ENCODE peak calls at places on chromosomes 3 and 15, in seven cellular contexts. P is AG08395; W is CD4-positive, alpha-beta T cell; J is activated naive CD4-positive, alpha-beta T cell; U is stimulated activated CD4-positive, alpha-beta T cell treated with anti-CD3 and anti-CD28 coated beads, TNF-alpha, amount 100 ng/mL, for 4 hours; R is HS-27A; N is IMR-90. E is an unnamed sample.
A peak's percentile ranks its signal among the peaks of the same experiment; 100 is the strongest.

GRCh38 chr3:22729981-22730380 is 473.1 kb upstream of the UBE2E2 start:
- DNase-seq in P (no peak), R (no peak), J (no peak), W (no peak), N (peak; percentile 0), U (no peak), E (no peak)

GRCh38 chr15:98063871-98064270 is 103.4 kb downstream of the ARRDC4 start:
- DNase-seq in U (no peak), N (no peak), W (no peak), P (no peak), R (no peak), J (no peak), E (no peak)

GRCh38 chr3:124277516-124277890 is 285.6 kb upstream of the ROPN1 start:
- DNase-seq in N (peak; percentile 22), P (peak; percentile 26), R (no peak), U (no peak), W (no peak), J (no peak), E (no peak)

GRCh38 chr3:42306499-42306898 is 40.5 kb upstream of the CCK start:
- DNase-seq in P (no peak), J (no peak), W (no peak), N (no peak), U (no peak), R (no peak), E (no peak)

GRCh38 chr3:130424837-130425236 is 79.4 kb downstream of the COL6A5 start:
- DNase-seq in U (no peak), W (no peak), N (no peak), R (no peak), J (no peak), P (no peak), E (no peak)

GRCh38 chr15:85480923-85481322 is 100.5 kb downstream of the AKAP13 start:
- DNase-seq in W (no peak), J (no peak), U (no peak), P (no peak), N (no peak), R (no peak), E (no peak)

GRCh38 chr15:99708563-99708962 is 24.7 kb downstream of the LYSMD4 start:
- DNase-seq in R (peak; percentile 79), W (no peak), P (peak; percentile 86), J (no peak), U (no peak), N (peak; percentile 91), E (no peak)

GRCh38 chr3:190497809-190498208 is 16.1 kb upstream of the IL1RAP start:
- DNase-seq in W (no peak), P (no peak), R (no peak), J (no peak), N (no peak), U (no peak), E (no peak)

GRCh38 chr3:3851621-3852323 is 52.5 kb downstream of the LRRN1 start:
- DNase-seq in U (no peak), R (no peak), N (no peak), P (no peak), W (no peak), J (no peak), E (no peak)

GRCh38 chr15:74958320-74958907 is 1.8 kb upstream of the RPP25 start:
- DNase-seq in U (no peak), W (no peak), R (no peak), N (no peak), J (no peak), P (peak; percentile 67), E (no peak)

GRCh38 chr3:197352382-197352781 is 54.0 kb upstream of the DLG1 start:
- DNase-seq in U (no peak), W (no peak), J (no peak), P (peak; percentile 84), N (peak; percentile 69), R (no peak), E (no peak)

GRCh38 chr15:70647396-70647795 is 116.0 kb downstream of the UACA start:
- DNase-seq in R (no peak), U (no peak), N (no peak), P (no peak), J (no peak), W (no peak), E (no peak)

GRCh38 chr3:12656193-12656592 is 7.7 kb downstream of the RAF1 start:
- DNase-seq in R (no peak), N (no peak), P (no peak), J (no peak), U (no peak), W (no peak), E (no peak)

GRCh38 chr15:79408041-79408440 is 24.1 kb upstream of the MINAR1 start:
- DNase-seq in N (no peak), R (no peak), J (no peak), P (no peak), U (no peak), W (no peak), E (no peak)

GRCh38 chr3:128563439-128563838 is 70.4 kb upstream of the GATA2 start:
- DNase-seq in P (no peak), J (no peak), U (no peak), N (no peak), R (no peak), W (no peak), E (no peak)

GRCh38 chr15:90481023-90481422 is 48.7 kb upstream of the CRTC3 start:
- DNase-seq in U (no peak), N (no peak), R (no peak), P (no peak), W (no peak), J (no peak), E (no peak)

GRCh38 chr15:30859091-30859874 is 44.4 kb upstream of the FAN1 start:
- DNase-seq in W (no peak), U (no peak), J (no peak), P (peak; percentile 38), R (no peak), N (peak; percentile 29), E (no peak)

GRCh38 chr3:15324335-15324734 is 8.1 kb downstream of the SH3BP5 start:
- DNase-seq in W (no peak), U (no peak), N (no peak), P (no peak), J (no peak), R (no peak), E (no peak)

GRCh38 chr3:50028336-50028735 is 60.4 kb upstream of the RBM5 start:
- DNase-seq in N (peak; percentile 66), P (peak; percentile 62), J (no peak), R (no peak), W (no peak), U (no peak), E (no peak)

GRCh38 chr15:39887832-39888231 is 32.2 kb downstream of the GPR176 start:
- DNase-seq in J (no peak), W (no peak), P (peak; percentile 54), N (peak; percentile 50), U (no peak), R (no peak), E (no peak)

GRCh38 chr15:52765779-52766178 is 24.4 kb downstream of the ONECUT1 start:
- DNase-seq in P (peak; percentile 23), N (peak; percentile 6), U (no peak), J (no peak), W (no peak), R (no peak), E (no peak)

GRCh38 chr3:1666865-1667264 is 431.8 kb upstream of the CNTN4 start:
- DNase-seq in P (no peak), J (no peak), W (no peak), N (no peak), U (no peak), R (no peak), E (no peak)

GRCh38 chr15:71202712-71203111 is 87.4 kb downstream of the THSD4 start:
- DNase-seq in U (no peak), N (no peak), P (no peak), R (no peak), J (no peak), W (no peak), E (no peak)

GRCh38 chr3:177196473-177197040 is 725 bp downstream of the TBL1XR1 start:
- DNase-seq in P (peak; percentile 48), W (peak; percentile 17), R (no peak), U (peak; percentile 15), J (peak; percentile 43), N (peak; percentile 44), E (peak; percentile 24)

GRCh38 chr3:159548675-159549335 is 439.8 kb upstream of the IL12A start:
- DNase-seq in R (peak; percentile 48), U (no peak), N (peak; percentile 77), J (no peak), W (no peak), P (peak; percentile 21), E (no peak)

GRCh38 chr15:68553594-68553993 is 25.2 kb upstream of the CORO2B start:
- DNase-seq in P (no peak), W (no peak), N (no peak), U (no peak), R (no peak), J (no peak), E (no peak)

GRCh38 chr3:185342458-185343169 is 20.3 kb upstream of the MAP3K13 start:
- DNase-seq in J (no peak), U (no peak), N (no peak), R (no peak), P (no peak), W (no peak), E (no peak)

GRCh38 chr3:30473374-30474051 is 132.9 kb upstream of the TGFBR2 start:
- DNase-seq in W (no peak), P (peak; percentile 31), J (no peak), N (peak; percentile 46), R (no peak), U (no peak), E (no peak)

GRCh38 chr3:52436500-52437106 is 8.3 kb downstream of the SEMA3G start:
- DNase-seq in W (no peak), R (no peak), P (peak; percentile 48), N (peak; percentile 53), U (no peak), J (no peak), E (no peak)